ENCODE peak calls at places on chromosomes 2 and 18, in ten cellular contexts. R is keratinocyte; O is left ventricle myocardium inferior; V is SJSA1; X is A549; U is fibroblast of lung; C is CD4-positive, alpha-beta T cell; Y is adrenal gland; D is upper lobe of right lung; H is CD8-positive, alpha-beta memory T cell. M is an unnamed sample.

GRCh38 chr2:126720647-126721046 is 64.7 kb downstream of the GYPC start:
- DNase-seq in R (no peak), O (no peak), V (no peak), X (no peak), U (no peak), C (no peak), Y (no peak), D (no peak), H (no peak), M (no peak)

GRCh38 chr18:46916551-46917107 is 678 bp downstream of the PIAS2 start:
- DNase-seq in R (no peak), O (no peak), V (peak), X (peak), U (peak), C (peak), Y (peak), D (no peak), H (peak), M (no peak)

GRCh38 chr2:61575447-61575859 is 37.3 kb upstream of the XPO1 start:
- DNase-seq in R (no peak), O (no peak), V (no peak), X (no peak), U (peak), C (no peak), Y (no peak), D (no peak), H (no peak), M (no peak)

GRCh38 chr18:37564796-37565137 is 831 bp downstream of the CELF4 start:
- DNase-seq in R (no peak), O (peak), V (peak), X (peak), U (peak), C (no peak), Y (peak), D (peak), H (no peak), M (no peak)

GRCh38 chr2:200860092-200860795 is 4.2 kb downstream of the CLK1 start:
- DNase-seq in R (no peak), O (no peak), V (no peak), X (no peak), U (peak), C (no peak), Y (peak), D (no peak), H (no peak), M (no peak)

GRCh38 chr2:175834472-175834871 is 167.6 kb downstream of the LNPK start:
- DNase-seq in R (no peak), O (no peak), V (no peak), X (no peak), U (peak), C (no peak), Y (no peak), D (no peak), H (no peak), M (no peak)

GRCh38 chr2:180003566-180003965 is 3.5 kb downstream of the CWC22 start:
- DNase-seq in R (peak), O (no peak), V (no peak), X (no peak), U (no peak), C (no peak), Y (no peak), D (no peak), H (no peak), M (no peak)

GRCh38 chr2:120642646-120643045 is 93.0 kb upstream of the GLI2 start:
- DNase-seq in R (no peak), O (no peak), V (no peak), X (no peak), U (no peak), C (no peak), Y (no peak), D (no peak), H (no peak), M (no peak)

GRCh38 chr2:127356531-127356930 is 31.2 kb downstream of the MAP3K2 start:
- DNase-seq in R (no peak), O (no peak), V (no peak), X (no peak), U (no peak), C (no peak), Y (no peak), D (no peak), H (no peak), M (no peak)

GRCh38 chr2:42928161-42928691 is 135.8 kb upstream of the HAAO start:
- DNase-seq in R (no peak), O (no peak), V (peak), X (no peak), U (no peak), C (no peak), Y (no peak), D (no peak), H (no peak), M (no peak)

GRCh38 chr2:24892928-24893327 is 27.1 kb downstream of the ADCY3 start:
- DNase-seq in R (no peak), O (no peak), V (no peak), X (no peak), U (no peak), C (no peak), Y (no peak), D (no peak), H (no peak), M (no peak)

GRCh38 chr2:10089565-10090183 is 9.5 kb upstream of the CYS1 start:
- DNase-seq in R (no peak), O (no peak), V (no peak), X (no peak), U (no peak), C (no peak), Y (no peak), D (no peak), H (no peak), M (no peak)

GRCh38 chr2:159290289-159290907 is 3.9 kb upstream of the WDSUB1 start:
- DNase-seq in R (peak), O (no peak), V (peak), X (peak), U (peak), C (no peak), Y (peak), D (no peak), H (peak), M (peak)

GRCh38 chr2:216829533-216829932 is 30.3 kb downstream of the TNP1 start:
- DNase-seq in R (no peak), O (peak), V (no peak), X (no peak), U (peak), C (no peak), Y (peak), D (no peak), H (no peak), M (no peak)

GRCh38 chr2:85503611-85504433 is 35.1 kb upstream of the MAT2A start:
- DNase-seq in R (peak), O (no peak), V (no peak), X (no peak), U (peak), C (no peak), Y (no peak), D (no peak), H (no peak), M (no peak)

GRCh38 chr2:84989422-84989821 is 18.5 kb downstream of the KCMF1 start:
- DNase-seq in R (no peak), O (no peak), V (no peak), X (no peak), U (no peak), C (no peak), Y (no peak), D (no peak), H (no peak), M (no peak)

GRCh38 chr2:236343400-236344161 is 79.4 kb upstream of the ASB18 start:
- DNase-seq in R (peak), O (no peak), V (peak), X (peak), U (peak), C (no peak), Y (peak), D (no peak), H (peak), M (peak)

GRCh38 chr2:127220102-127220806 is at the start of gene CYP27C1:
- DNase-seq in R (no peak), O (no peak), V (peak), X (no peak), U (peak), C (no peak), Y (no peak), D (no peak), H (no peak), M (no peak)

GRCh38 chr2:212245868-212246267 is 292.7 kb downstream of the ERBB4 start:
- DNase-seq in R (no peak), O (no peak), V (no peak), X (no peak), U (no peak), C (no peak), Y (no peak), D (no peak), H (no peak), M (no peak)

DNA sequence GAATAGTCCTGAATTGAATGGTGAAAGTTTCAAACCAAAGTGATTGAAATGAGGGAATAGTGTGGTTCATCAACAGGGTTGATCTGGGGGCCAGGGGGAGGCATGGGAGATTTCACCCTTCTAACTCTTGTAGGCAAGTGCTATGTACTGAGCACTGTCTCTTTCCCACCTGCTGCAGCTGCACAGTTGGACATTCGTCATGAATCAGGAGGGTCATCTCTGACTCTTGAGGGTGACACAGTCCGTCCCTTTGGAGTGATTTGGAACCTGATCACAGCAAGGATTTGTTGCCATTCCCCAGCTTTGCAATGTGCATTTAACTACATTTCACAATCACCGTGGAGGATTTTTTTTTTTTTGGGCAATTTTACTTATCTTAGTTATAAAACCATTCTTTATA is 224.6 kb downstream of the PHLPP1 start:
- DNase-seq in R (no peak), O (no peak), V (no peak), X (no peak), U (no peak), C (no peak), Y (peak), D (no peak), H (no peak), M (no peak)
- H3K27ac ChIP-seq in R (no peak), O (peak), V (no peak), X (no peak), U (no peak), C (no peak), Y (peak), D (no peak), H (no peak), M (no peak)

GRCh38 chr2:8479298-8479697 is 202.6 kb upstream of the ID2 start:
- DNase-seq in R (no peak), O (peak), V (no peak), X (no peak), U (no peak), C (no peak), Y (no peak), D (no peak), H (no peak), M (no peak)
- H3K27ac ChIP-seq in R (no peak), O (peak), V (no peak), X (no peak), U (no peak), C (no peak), Y (no peak), D (no peak), H (no peak), M (no peak)

GRCh38 chr18:55398858-55399257 is 189.1 kb downstream of the TCF4 start:
- DNase-seq in R (no peak), O (no peak), V (no peak), X (no peak), U (no peak), C (no peak), Y (no peak), D (no peak), H (no peak), M (no peak)
- H3K27ac ChIP-seq in R (no peak), O (peak), V (no peak), X (no peak), U (no peak), C (no peak), Y (no peak), D (peak), H (no peak), M (no peak)

DNA sequence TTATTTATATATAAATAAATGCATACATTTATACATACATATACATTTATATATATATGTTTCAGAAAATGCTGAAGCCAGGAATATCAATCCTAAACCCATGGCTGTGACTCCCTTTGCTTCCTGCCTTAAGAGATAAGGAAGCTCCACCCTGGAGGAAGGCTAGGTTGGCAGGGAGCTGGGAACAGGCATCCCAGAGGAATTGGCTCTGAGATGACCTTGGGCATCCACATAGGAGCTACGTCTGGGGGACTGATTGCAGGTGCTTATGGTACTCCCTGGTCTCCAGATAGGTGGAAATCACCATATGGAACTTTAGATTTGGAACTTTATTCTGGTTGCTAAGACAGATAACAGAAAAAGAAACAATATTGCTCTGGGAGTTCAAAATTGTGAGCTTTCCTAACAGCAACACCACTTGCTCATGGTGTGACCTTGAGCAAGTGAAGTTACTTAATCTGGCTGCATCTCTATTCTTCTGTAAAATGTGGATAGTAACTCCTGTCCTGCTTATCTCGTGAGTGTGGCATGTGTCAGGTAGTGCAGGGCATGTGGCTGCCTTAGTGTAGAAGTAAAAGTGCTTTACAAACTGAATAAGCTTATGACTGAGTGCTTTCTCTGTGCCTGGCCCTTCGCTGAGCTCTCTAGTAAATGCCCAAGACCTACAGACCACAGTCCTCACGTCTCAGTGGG is 341.0 kb downstream of the MEIS1 start:
- DNase-seq in R (no peak), O (no peak), V (no peak), X (no peak), U (no peak), C (no peak), Y (peak), D (no peak), H (no peak), M (no peak)
- H3K27ac ChIP-seq in R (no peak), O (no peak), V (no peak), X (no peak), U (no peak), C (no peak), Y (peak), D (no peak), H (no peak), M (no peak)

GRCh38 chr2:222927600-222927999 is 66.8 kb downstream of the ACSL3 start:
- DNase-seq in R (no peak), O (no peak), V (no peak), X (no peak), U (no peak), C (no peak), Y (no peak), D (no peak), H (no peak), M (no peak)
- H3K27ac ChIP-seq in R (no peak), O (no peak), V (no peak), X (no peak), U (no peak), C (no peak), Y (no peak), D (no peak), H (no peak), M (no peak)

GRCh38 chr2:109436635-109437225 is 177.0 kb downstream of the SEPTIN10 start:
- DNase-seq in R (no peak), O (no peak), V (no peak), X (no peak), U (no peak), C (no peak), Y (peak), D (peak), H (no peak), M (no peak)

GRCh38 chr2:109435866-109436634 is 177.7 kb downstream of the SEPTIN10 start:
- DNase-seq in R (no peak), O (peak), V (no peak), X (no peak), U (peak), C (no peak), Y (peak), D (peak), H (no peak), M (no peak)

GRCh38 chr2:109438146-109438545 is 175.6 kb downstream of the SEPTIN10 start:
- DNase-seq in R (no peak), O (no peak), V (no peak), X (no peak), U (no peak), C (no peak), Y (no peak), D (no peak), H (no peak), M (no peak)

GRCh38 chr2:109438773-109439191 is 175.0 kb downstream of the SEPTIN10 start:
- DNase-seq in R (no peak), O (peak), V (no peak), X (peak), U (peak), C (no peak), Y (peak), D (no peak), H (no peak), M (no peak)

DNA sequence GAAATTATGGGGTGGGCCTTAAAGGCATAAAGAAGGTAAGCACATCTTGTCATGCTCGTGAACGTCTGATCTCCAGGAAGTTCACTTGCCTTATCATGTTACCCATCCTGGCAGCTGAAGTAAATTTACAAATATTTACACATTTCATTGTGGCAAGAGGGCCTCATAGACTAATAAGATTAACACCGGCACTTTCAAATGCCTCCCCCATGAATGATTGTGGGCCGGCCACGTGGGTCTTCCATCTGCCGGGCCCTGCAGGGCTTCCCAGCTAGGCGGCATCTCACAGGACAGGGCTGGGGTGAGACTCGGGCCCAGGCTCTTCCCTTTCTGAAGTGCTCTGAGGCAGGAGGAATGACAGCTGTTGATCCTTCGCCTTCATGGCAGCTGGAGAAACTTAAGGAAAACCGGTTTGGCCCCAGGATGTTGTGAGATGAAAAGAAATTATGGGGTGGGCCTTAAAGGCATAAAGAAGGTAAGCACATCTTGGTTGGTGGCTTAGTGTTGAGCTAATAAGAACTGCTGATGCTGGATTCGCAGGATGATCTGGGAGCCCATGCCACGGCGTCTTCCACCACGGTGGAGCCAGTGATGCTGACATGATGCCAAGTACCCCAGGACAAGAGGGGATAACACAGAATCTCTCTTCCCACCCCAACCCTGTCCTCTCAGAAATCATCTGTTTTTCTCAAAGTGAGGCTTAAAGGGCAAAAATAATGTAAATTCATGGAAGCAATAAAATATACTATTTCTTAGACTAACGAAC is 176.3 kb downstream of the SEPTIN10 start:
- DNase-seq in R (no peak), O (no peak), V (no peak), X (no peak), U (no peak), C (no peak), Y (no peak), D (peak), H (no peak), M (no peak)
- H3K27ac ChIP-seq in R (no peak), O (peak), V (no peak), X (no peak), U (no peak), C (no peak), Y (peak), D (no peak), H (no peak), M (no peak)

GRCh38 chr2:26614205-26615128 is 26.7 kb downstream of the CIB4 start:
- DNase-seq in R (no peak), O (peak), V (no peak), X (no peak), U (no peak), C (no peak), Y (peak), D (peak), H (no peak), M (no peak)
- H3K27ac ChIP-seq in R (no peak), O (no peak), V (no peak), X (peak), U (no peak), C (no peak), Y (no peak), D (peak), H (no peak), M (no peak)

DNA sequence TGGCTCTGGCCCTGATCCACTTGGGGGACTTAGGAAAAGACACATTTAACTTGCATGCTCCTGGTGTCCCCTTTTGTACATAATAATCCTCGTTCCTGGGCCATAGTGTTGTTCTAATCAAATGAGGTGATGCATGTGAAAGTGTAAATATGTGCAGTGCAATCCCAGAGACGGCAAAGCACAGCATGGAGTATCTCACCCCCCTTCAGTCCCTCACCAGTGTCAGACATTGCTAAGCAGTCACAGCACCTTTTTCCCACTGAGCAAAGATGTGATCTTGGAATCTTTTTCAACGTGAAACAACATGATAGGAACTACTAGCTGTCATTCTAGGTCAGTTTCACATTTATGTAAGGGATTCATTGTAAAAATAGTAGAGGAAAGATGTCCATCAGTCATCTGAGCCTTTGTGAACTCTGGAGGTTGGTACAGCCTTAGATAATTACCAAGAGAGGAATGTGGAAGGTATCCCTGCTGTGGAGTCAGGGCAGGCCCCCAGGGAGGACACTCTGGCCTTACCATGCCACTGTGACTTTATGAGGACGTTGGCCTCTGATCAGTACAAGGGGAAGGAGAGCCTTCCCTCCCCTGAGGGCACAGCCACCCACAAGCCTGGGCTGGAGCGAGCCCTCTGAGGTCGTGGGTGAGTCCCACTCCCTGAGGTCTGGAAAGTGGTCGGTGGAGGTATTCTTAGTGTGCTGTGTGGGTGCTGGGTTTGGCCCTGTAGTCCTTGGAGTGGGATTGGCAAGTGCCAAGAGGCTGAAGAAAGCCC is 91.8 kb downstream of the STPG4 start:
- DNase-seq in R (no peak), O (no peak), V (no peak), X (no peak), U (no peak), C (no peak), Y (no peak), D (no peak), H (no peak), M (no peak)
- H3K27ac ChIP-seq in R (no peak), O (peak), V (no peak), X (peak), U (peak), C (no peak), Y (peak), D (peak), H (no peak), M (no peak)

M was measured in epithelial cell of prostate.